ENCODE peak calls at places on chromosomes 12 and 14, in ten cellular contexts. R is astrocyte of the cerebellum; B is activated CD4-positive, CD25-positive, alpha-beta regulatory T cell treated with anti-CD3 and anti-CD28 coated beads, Interleukin-2, amount 50 U/mL, for 16 hours; U is progenitor cell of endocrine pancreas; M is fibroblast of lung; W is NCI-H2081; Y is astrocyte of the hippocampus; J is fibroblast of pulmonary artery; T is nephron progenitor cell; Z is dorsolateral prefrontal cortex. Q is an unnamed sample.

GRCh38 chr12:47812797-47813490 is 6.8 kb downstream of the HDAC7 start:
- DNase-seq in R (peak), B (peak), U (peak), M (peak), W (no peak), Y (peak), J (peak), T (peak), Z (peak), Q (peak)

GRCh38 chr14:43754838-43755237 is 752.2 kb downstream of the FSCB start:
- DNase-seq in R (no peak), B (no peak), U (no peak), M (no peak), W (no peak), Y (peak), J (no peak), T (no peak), Z (no peak), Q (no peak)

GRCh38 chr12:89593233-89593632 is 67.4 kb upstream of the POC1B start:
- DNase-seq in R (no peak), B (no peak), U (no peak), M (no peak), W (no peak), Y (no peak), J (no peak), T (no peak), Z (no peak), Q (no peak)

GRCh38 chr14:70873627-70874026 is 33.6 kb upstream of the PCNX1 start:
- DNase-seq in R (no peak), B (no peak), U (no peak), M (no peak), W (no peak), Y (no peak), J (no peak), T (no peak), Z (no peak), Q (no peak)

GRCh38 chr14:91586451-91586850 is 76.3 kb upstream of the PPP4R3A start:
- DNase-seq in R (no peak), B (no peak), U (no peak), M (no peak), W (no peak), Y (no peak), J (no peak), T (no peak), Z (no peak), Q (no peak)

GRCh38 chr12:117622087-117622486 is 260.7 kb upstream of the NOS1 start:
- DNase-seq in R (no peak), B (no peak), U (no peak), M (no peak), W (no peak), Y (no peak), J (no peak), T (no peak), Z (no peak), Q (no peak)

GRCh38 chr14:37591941-37592287 is 3.1 kb downstream of the FOXA1 start:
- DNase-seq in R (no peak), B (no peak), U (no peak), M (no peak), W (no peak), Y (no peak), J (no peak), T (no peak), Z (no peak), Q (no peak)

GRCh38 chr12:115374480-115375187 is 690.7 kb upstream of the TBX3 start:
- DNase-seq in R (no peak), B (no peak), U (no peak), M (no peak), W (no peak), Y (peak), J (no peak), T (no peak), Z (no peak), Q (no peak)

GRCh38 chr12:118853634-118854033 is 127.7 kb upstream of the SRRM4 start:
- DNase-seq in R (no peak), B (no peak), U (no peak), M (no peak), W (no peak), Y (no peak), J (no peak), T (no peak), Z (peak), Q (no peak)

GRCh38 chr14:105075364-105076295 is 10.4 kb upstream of the GPR132 start:
- DNase-seq in R (no peak), B (no peak), U (no peak), M (peak), W (peak), Y (peak), J (peak), T (peak), Z (no peak), Q (no peak)

GRCh38 chr12:52837341-52837741 is 3.2 kb upstream of the KRT79 start:
- DNase-seq in R (peak), B (no peak), U (no peak), M (peak), W (no peak), Y (peak), J (peak), T (no peak), Z (peak), Q (peak)

GRCh38 chr14:91249841-91250616 is 5.5 kb upstream of the GPR68 start:
- DNase-seq in R (no peak), B (no peak), U (no peak), M (peak), W (peak), Y (peak), J (no peak), T (peak), Z (no peak), Q (peak)

GRCh38 chr12:50246873-50247612 is 36.3 kb downstream of the LIMA1 start:
- DNase-seq in R (peak), B (no peak), U (no peak), M (peak), W (no peak), Y (peak), J (peak), T (no peak), Z (no peak), Q (peak)

GRCh38 chr14:37583358-37584210 is 11.5 kb downstream of the FOXA1 start:
- DNase-seq in R (no peak), B (no peak), U (peak), M (no peak), W (peak), Y (no peak), J (no peak), T (peak), Z (no peak), Q (peak)